ENCODE peak calls at places on chromosomes 12 and 14, in ten cellular contexts. K is heart left ventricle; O is NB4; Y is A549; S is keratinocyte; Z is CD4-positive, CD25-positive, alpha-beta regulatory T cell; C is AG04450; V is cardiac fibroblast; L is right atrium auricular region; G is CD4-positive, alpha-beta memory T cell. N is an unnamed sample.

GRCh38 chr14:99589031-99589441 is 15.0 kb downstream of the CCDC85C start:
- DNase-seq in G (no peak), C (no peak), Y (no peak), K (no peak), L (no peak), O (peak; percentile 48), Z (no peak), S (no peak), V (no peak), N (no peak)

GRCh38 chr12:29104495-29104894 is 44.6 kb upstream of the FAR2 start:
- DNase-seq in K (no peak), C (no peak), Z (no peak), S (no peak), O (peak; percentile 33), Y (no peak), V (no peak), G (peak; percentile 25), L (no peak), N (no peak)

GRCh38 chr12:64669270-64669842 is 59.1 kb downstream of the RASSF3 start:
- DNase-seq in V (no peak), Z (peak; percentile 46), G (peak; percentile 87), O (peak; percentile 74), Y (no peak), K (peak; percentile 68), S (no peak), L (no peak), C (no peak), N (no peak)

GRCh38 chr12:4379410-4379809 is at the start of gene FGF23:
- DNase-seq in Y (no peak), C (no peak), V (peak; percentile 26), S (no peak), O (no peak), L (no peak), K (no peak), G (no peak), Z (no peak), N (no peak)

GRCh38 chr14:22752422-22752821 is 14.1 kb upstream of the OXA1L start:
- DNase-seq in Z (no peak), S (no peak), L (no peak), V (no peak), C (no peak), O (no peak), Y (no peak), K (no peak), G (no peak), N (no peak)

GRCh38 chr14:103108749-103109207 is 14.3 kb downstream of the EXOC3L4 start:
- DNase-seq in Y (peak; percentile 81), V (peak; percentile 29), S (no peak), O (peak; percentile 40), L (no peak), G (no peak), K (no peak), Z (no peak), C (no peak), N (no peak)

GRCh38 chr12:123269980-123270379 is 1.7 kb downstream of the CDK2AP1 start:
- DNase-seq in K (no peak), Z (no peak), Y (no peak), V (no peak), S (no peak), L (no peak), O (no peak), G (no peak), C (no peak), N (no peak)

GRCh38 chr14:51087024-51087423 is 7.9 kb downstream of the TRIM9 start:
- DNase-seq in O (peak; percentile 29), S (no peak), Y (peak; percentile 82), K (peak; percentile 35), L (no peak), C (no peak), G (no peak), Z (no peak), V (no peak), N (no peak)

GRCh38 chr12:46446645-46447044 is 74.1 kb upstream of the SLC38A2 start:
- DNase-seq in C (no peak), Z (no peak), G (no peak), Y (no peak), S (no peak), L (no peak), O (no peak), K (no peak), V (peak; percentile 59), N (no peak)

GRCh38 chr12:179885-180284 is 34.1 kb downstream of the SLC6A12 start:
- DNase-seq in Z (no peak), G (no peak), O (no peak), L (no peak), C (no peak), Y (no peak), S (no peak), K (no peak), V (no peak), N (no peak)

DNA sequence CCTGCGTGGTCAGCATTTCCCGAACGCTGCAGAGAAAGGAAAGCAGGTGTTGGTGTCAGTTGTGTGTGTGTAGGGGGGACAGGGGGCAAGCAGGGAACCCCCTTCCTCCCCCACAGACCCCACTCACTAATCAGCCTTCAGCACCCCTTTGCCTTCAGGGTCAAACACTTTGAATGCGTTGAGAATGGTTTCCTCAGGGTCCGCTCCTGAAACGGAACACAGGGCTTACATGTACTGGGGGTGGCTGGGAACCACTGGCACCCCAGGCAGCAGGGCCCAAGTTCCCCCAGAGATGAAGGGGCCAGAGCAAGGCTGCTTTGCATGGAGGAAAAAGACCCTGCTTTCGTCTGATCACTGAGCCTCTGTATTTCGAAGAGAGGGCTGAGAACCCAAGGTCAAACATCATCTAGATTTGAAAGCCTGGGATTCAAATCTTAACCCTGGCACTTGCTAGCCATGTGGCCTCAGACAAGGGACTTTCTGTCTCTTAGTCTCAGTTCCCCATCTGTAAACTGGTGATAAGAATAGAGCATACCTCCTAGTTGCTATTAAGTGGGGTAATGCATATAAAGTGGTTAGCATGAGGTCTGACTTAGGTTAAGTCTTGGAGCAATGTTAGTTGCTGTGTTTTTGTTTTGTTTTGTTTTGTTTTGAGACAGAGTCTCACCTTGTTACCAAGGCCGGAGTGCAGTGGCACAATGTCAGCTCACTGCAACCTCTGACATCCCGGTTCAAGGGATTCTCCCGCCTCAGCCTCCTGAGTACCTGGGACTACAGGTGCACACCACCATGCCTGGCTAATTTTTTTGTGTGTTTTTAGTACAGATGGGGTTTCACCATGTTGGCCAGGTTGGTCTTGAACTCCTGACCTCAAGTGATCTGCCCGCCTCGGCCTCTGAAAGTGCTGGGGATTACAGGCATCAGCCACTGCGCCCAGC is 7.0 kb downstream of the MYL2 start:
- DNase-seq in C (no peak), Y (no peak), L (no peak), S (no peak), V (no peak), G (no peak), Z (no peak), K (peak; percentile 13), O (peak; percentile 35), N (no peak)
- H3K4me3 ChIP-seq in C (no peak overlapping the region), Y (no peak overlapping the region), L (no peak overlapping the region), S (no peak overlapping the region), V (no peak overlapping the region), G (no peak overlapping the region), Z (no peak overlapping the region), K (no peak overlapping the region), O (no peak overlapping the region), N (no peak overlapping the region)

GRCh38 chr12:69473229-69473628 is 3.0 kb downstream of the FRS2 start:
- DNase-seq in S (no peak), L (no peak), Z (no peak), K (no peak), Y (no peak), C (no peak), V (no peak), G (no peak), O (no peak), N (no peak)

GRCh38 chr12:69479675-69480074 is 9.5 kb downstream of the FRS2 start:
- DNase-seq in G (no peak), O (no peak), L (no peak), V (no peak), Z (no peak), K (no peak), S (no peak), C (no peak), Y (no peak), N (no peak)

GRCh38 chr12:69471667-69472385 is 1.6 kb downstream of the FRS2 start:
- DNase-seq in K (no peak), G (no peak), V (no peak), S (no peak), L (no peak), O (no peak), C (no peak), Y (no peak), Z (no peak), N (no peak)

GRCh38 chr12:69476276-69477017 is 6.3 kb downstream of the FRS2 start:
- DNase-seq in O (peak; percentile 69), S (no peak), K (no peak), V (peak; percentile 41), Y (no peak), C (no peak), Z (no peak), G (no peak), L (no peak), N (no peak)

GRCh38 chr12:69475237-69475984 is 5.2 kb downstream of the FRS2 start:
- DNase-seq in G (no peak), V (peak; percentile 82), O (no peak), L (no peak), K (peak; percentile 29), S (no peak), Y (peak; percentile 28), C (no peak), Z (no peak), N (peak; percentile 38)
- H3K4me3 ChIP-seq in G (peak overlapping the region; percentile 7), V (no peak overlapping the region), O (peak overlapping the region; percentile 11), L (peak overlapping the region; percentile 21), K (peak overlapping the region; percentile 11), S (no peak overlapping the region), Y (peak overlapping the region; percentile 4), C (no peak overlapping the region), Z (no peak overlapping the region), N (no peak overlapping the region)

DNA sequence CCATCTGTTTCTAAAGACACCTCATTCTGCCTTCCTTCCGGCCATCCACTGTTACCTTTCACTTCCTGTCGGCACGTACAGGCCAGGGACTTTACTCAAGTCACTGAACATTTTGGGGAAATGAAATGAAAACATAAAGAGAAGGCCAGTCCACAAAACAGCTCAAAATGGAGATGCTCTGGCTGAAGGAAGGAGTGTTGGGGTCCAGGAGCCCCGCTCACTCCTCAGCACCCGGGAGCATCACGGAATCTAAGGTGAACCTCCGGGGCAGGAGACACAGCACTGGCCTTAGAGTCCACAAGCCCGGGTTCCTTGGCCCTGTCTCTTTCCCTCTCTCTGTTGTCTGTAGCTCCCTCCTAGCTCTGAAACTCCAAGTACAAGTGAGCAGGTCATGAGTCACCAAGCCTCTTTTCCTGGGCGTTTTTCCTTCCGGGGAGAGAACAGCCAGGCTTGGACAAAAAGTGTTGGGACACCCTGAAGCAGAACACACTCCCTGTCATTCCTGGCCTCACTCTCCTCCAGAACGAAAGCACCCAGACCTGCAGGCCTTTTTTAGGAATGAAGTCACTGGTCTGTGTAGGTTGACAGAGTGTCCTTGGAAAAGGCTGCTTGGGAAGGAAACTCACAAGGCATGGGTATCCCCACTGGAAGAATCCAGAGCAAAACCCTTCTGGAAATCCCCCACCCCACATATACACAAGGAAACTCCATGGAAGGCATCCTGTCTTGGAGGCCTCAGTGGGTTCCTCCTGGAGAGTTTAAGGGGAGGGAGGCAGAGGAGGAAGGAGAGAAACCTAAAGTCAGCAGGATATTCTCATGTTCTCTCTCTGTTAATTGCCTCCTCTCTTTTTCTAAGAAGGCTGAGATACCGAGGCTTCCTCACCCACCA is 245.3 kb downstream of the ZFP36L1 start:
- DNase-seq in G (no peak), S (peak; percentile 94), O (no peak), Y (peak; percentile 83), K (peak; percentile 57), Z (no peak), C (peak; percentile 65), V (peak; percentile 91), L (peak; percentile 95), N (peak; percentile 78)
- H3K4me3 ChIP-seq in G (no peak overlapping the region), S (peak overlapping the region; percentile 3), O (no peak overlapping the region), Y (no peak overlapping the region), K (no peak overlapping the region), Z (no peak overlapping the region), C (no peak overlapping the region), V (no peak overlapping the region), L (no peak overlapping the region), N (no peak overlapping the region)

GRCh38 chr12:112130461-112130998 is 5.2 kb downstream of the TRAFD1 start:
- DNase-seq in L (no peak), K (no peak), V (no peak), G (peak; percentile 82), Z (no peak), C (no peak), O (peak; percentile 70), S (no peak), Y (no peak), N (peak; percentile 37)
- H3K4me3 ChIP-seq in L (peak overlapping the region; percentile 5), K (peak overlapping the region; percentile 6), V (no peak overlapping the region), G (peak overlapping the region; percentile 3), Z (peak overlapping the region; percentile 84), C (peak overlapping the region; percentile 20), O (peak overlapping the region; percentile 41), S (peak overlapping the region; percentile 18), Y (peak overlapping the region; percentile 1), N (peak overlapping the region; percentile 5)

N was measured in epithelial cell of proximal tubule.